ENCODE peak calls at places on chromosomes 2 and 18, in five cellular contexts. J is HepG2, D is GM12878, L is K562, Z is H1. B is an unnamed sample.

GRCh38 chr2:170236639-170237037 is 58.7 kb downstream of the MYO3B start:
- DNase-seq in L (no peak), D (no peak), Z (no peak), J (no peak), B (no peak)

GRCh38 chr2:219724628-219725027 is 97.2 kb downstream of the SLC4A3 start:
- DNase-seq in Z (no peak), J (peak; percentile 35), L (peak; percentile 63), D (no peak), B (no peak)

GRCh38 chr2:130987519-130988425 is 105.5 kb downstream of the FAM168B start:
- DNase-seq in Z (no peak), L (no peak), J (no peak), D (no peak), B (no peak)

GRCh38 chr2:182894174-182894573 is 27.7 kb upstream of the FRZB start:
- DNase-seq in D (no peak), J (no peak), L (no peak), Z (no peak), B (no peak)

GRCh38 chr2:202541137-202541536 is 93.6 kb upstream of the FAM117B start:
- DNase-seq in L (no peak), D (no peak), Z (no peak), J (no peak), B (no peak)

GRCh38 chr18:54023471-54023870 is 201.0 kb downstream of the MBD2 start:
- DNase-seq in L (no peak), J (no peak), D (peak; percentile 4), Z (no peak), B (no peak)

GRCh38 chr2:63893163-63893562 is 51.5 kb downstream of the UGP2 start:
- DNase-seq in D (no peak), L (no peak), Z (no peak), J (no peak), B (no peak)

GRCh38 chr18:77124452-77124922 is 8.1 kb downstream of the MBP start:
- DNase-seq in J (no peak), D (peak; percentile 69), Z (no peak), L (no peak), B (no peak)

GRCh38 chr2:151984424-151984823 is 114.4 kb downstream of the CACNB4 start:
- DNase-seq in L (no peak), D (no peak), Z (no peak), J (no peak), B (no peak)

GRCh38 chr2:231611273-231612198 is 18.9 kb downstream of the TEX44 start:
- DNase-seq in Z (peak; percentile 81), D (no peak), L (peak; percentile 71), J (peak; percentile 59), B (no peak)

GRCh38 chr18:79200546-79201268 is 131.5 kb downstream of the ATP9B start:
- DNase-seq in D (no peak), Z (no peak), J (no peak), L (no peak), B (no peak)

GRCh38 chr2:127418300-127419111 is at the start of gene PROC:
- DNase-seq in D (no peak), L (no peak), J (peak; percentile 93), Z (no peak), B (no peak)

GRCh38 chr18:24200899-24201298 is 62.0 kb downstream of the CABYR start:
- DNase-seq in D (no peak), J (no peak), Z (no peak), L (no peak), B (no peak)

GRCh38 chr2:143469323-143469722 is 340.1 kb downstream of the ARHGAP15 start:
- DNase-seq in L (no peak), J (no peak), Z (no peak), D (no peak), B (no peak)

GRCh38 chr2:9971890-9972289 is 20.4 kb downstream of the GRHL1 start:
- DNase-seq in Z (no peak), L (no peak), J (no peak), D (no peak), B (no peak)

GRCh38 chr2:170498559-170498958 is 216.6 kb upstream of the SP5 start:
- DNase-seq in D (no peak), L (no peak), Z (no peak), J (no peak), B (no peak)

GRCh38 chr2:69177785-69178636 is 165.0 kb downstream of the ANTXR1 start:
- DNase-seq in D (no peak), L (peak; percentile 87), Z (peak; percentile 98), J (peak; percentile 99), B (no peak)

GRCh38 chr2:45567974-45568789 is 42.9 kb downstream of the SRBD1 start:
- DNase-seq in Z (no peak), L (peak; percentile 34), D (peak; percentile 85), J (no peak), B (peak; percentile 6)

GRCh38 chr2:161371869-161372268 is 44.2 kb upstream of the TBR1 start:
- DNase-seq in Z (no peak), L (no peak), D (no peak), J (no peak), B (no peak)

GRCh38 chr2:39542523-39542922 is 105.4 kb upstream of the MAP4K3 start:
- DNase-seq in J (no peak), Z (no peak), L (no peak), D (no peak), B (no peak)

GRCh38 chr18:46422552-46423055 is 234.4 kb downstream of the LOXHD1 start:
- DNase-seq in D (no peak), L (peak; percentile 25), J (no peak), Z (no peak), B (no peak)

GRCh38 chr2:60042023-60042422 is 511.4 kb downstream of the BCL11A start:
- DNase-seq in D (no peak), L (no peak), Z (no peak), J (no peak), B (no peak)

GRCh38 chr2:3170792-3171455 is 206.7 kb downstream of the EIPR1 start:
- DNase-seq in J (no peak), D (no peak), Z (no peak), L (no peak), B (no peak)

GRCh38 chr2:24456610-24457556 is 34.2 kb upstream of the NCOA1 start:
- DNase-seq in L (peak; percentile 85), J (no peak), Z (no peak), D (no peak), B (no peak)

GRCh38 chr2:30106543-30106942 is 40.3 kb upstream of the YPEL5 start:
- DNase-seq in Z (no peak), L (no peak), D (no peak), J (peak; percentile 47), B (no peak)

GRCh38 chr2:85309699-85310321 is 18.0 kb downstream of the TGOLN2 start:
- DNase-seq in J (no peak), L (no peak), Z (no peak), D (no peak), B (no peak)

GRCh38 chr2:66508358-66509071 is 73.6 kb downstream of the MEIS1 start:
- DNase-seq in J (no peak), L (no peak), D (no peak), Z (no peak), B (no peak)

GRCh38 chr2:196170202-196170680 is 1.1 kb downstream of the STK17B start:
- DNase-seq in L (peak; percentile 73), J (peak; percentile 28), Z (no peak), D (no peak), B (no peak)

GRCh38 chr2:63425606-63426005 is 162.7 kb downstream of the WDPCP start:
- DNase-seq in D (no peak), L (no peak), J (no peak), Z (no peak), B (no peak)

DNA sequence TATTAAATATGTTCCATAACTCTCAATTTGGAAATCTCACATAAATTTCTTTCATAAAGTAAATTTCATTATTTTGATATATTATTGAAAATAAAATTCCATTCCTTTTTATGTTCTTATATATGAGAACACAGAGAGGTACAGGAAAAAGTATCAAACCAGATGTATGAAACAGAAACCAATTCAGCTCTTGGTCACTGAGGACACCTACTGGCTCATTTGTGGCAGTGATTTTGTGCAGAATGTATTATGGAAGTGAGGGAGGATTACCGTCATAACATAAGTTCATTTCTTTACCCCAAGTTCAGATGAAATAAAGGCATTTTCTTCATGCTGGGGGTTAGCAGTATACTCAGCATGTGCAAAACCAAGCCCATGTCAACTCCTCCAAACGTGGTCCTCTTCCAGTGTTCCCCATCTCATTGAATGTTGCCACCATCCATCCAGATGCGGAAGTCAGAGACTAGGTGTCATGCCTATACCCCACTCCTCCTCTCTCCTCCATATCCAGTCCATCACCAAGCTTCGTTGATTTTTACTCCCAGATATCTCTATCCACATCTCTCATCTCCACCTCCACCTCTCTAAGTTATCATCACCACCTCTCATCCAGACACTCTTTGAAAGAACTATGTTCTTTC is 41.7 kb upstream of the MALL start:
- DNase-seq in L (peak; percentile 38), D (peak; percentile 8), J (peak; percentile 65), Z (no peak), B (peak; percentile 7)
- TF ChIP-seq TAF1 in L (no peak), D (no peak), J (no peak), Z (no peak), B (no peak)

GRCh38 chr2:11444737-11445136 is 21.2 kb downstream of the E2F6 start:
- DNase-seq in J (no peak), Z (no peak), D (no peak), L (no peak), B (no peak)
- TF ChIP-seq TAF1 in J (no peak), Z (no peak), D (no peak), L (no peak), B (no peak)

DNA sequence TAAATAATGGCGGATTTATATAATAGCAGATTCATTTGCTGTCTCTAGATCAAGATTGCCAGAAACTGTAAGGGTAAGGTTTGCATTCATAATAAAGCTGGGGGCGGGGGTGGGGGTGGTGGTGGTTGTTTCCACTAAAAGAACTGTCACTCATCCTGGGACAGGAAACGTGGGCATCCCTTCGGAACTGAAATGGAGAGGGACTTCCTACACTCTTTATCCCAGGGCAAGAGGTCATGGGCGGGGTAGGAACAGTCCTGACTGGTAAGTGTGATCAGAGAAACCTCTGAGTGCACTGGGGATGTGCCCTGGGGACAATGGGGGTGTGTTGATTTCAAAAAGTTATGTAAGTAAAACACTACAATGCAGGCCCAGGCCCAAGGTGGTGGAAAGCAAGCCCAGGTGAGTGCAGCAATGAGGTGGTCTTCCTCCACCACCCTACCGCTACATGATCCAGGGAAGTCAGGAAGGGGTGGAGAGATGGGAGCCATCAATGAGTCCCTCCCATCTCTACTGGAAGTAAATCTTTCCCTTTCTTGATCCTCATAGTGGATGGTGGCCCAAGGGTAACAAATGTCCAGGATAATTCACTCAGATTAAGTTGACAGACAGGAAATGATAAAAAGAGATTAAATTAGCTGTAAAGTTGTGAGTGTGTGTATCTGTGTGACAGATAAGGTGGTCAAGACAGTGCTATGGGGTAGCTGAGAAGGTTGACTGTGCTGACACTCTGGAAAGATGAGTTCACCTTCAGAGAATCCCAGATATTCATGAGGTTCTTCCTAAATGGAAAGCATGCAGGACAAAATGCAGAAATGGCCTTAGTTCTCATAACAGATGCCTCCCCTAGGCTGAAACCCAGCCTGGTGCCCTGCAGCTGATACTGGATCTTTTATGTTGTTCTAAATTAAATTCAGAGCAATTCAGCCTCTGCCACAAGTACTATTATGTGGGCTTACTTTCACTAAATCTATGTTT is 171.7 kb upstream of the SERPINE2 start:
- DNase-seq in Z (no peak), J (no peak), L (no peak), D (no peak), B (no peak)
- TF ChIP-seq TAF1 in Z (no peak), J (no peak), L (no peak), D (no peak), B (no peak)

GRCh38 chr18:73408434-73408833 is 540.6 kb upstream of the NETO1 start:
- DNase-seq in L (no peak), Z (no peak), D (no peak), J (no peak), B (no peak)
- TF ChIP-seq TAF1 in L (no peak), Z (no peak), D (no peak), J (no peak), B (no peak)

B was measured in GM12891.